ENCODE peak calls at places on chromosomes 6 and 20, in four cellular contexts. F is hepatocyte, Z is A549, I is mammary epithelial cell. L is an unnamed sample.

GRCh38 chr6:25050356-25050755 is 114.6 kb upstream of the RIPOR2 start:
- DNase-seq in I (peak; percentile 61), F (peak; percentile 49), Z (no peak), L (peak; percentile 40)

GRCh38 chr6:111358454-111358853 is 124.6 kb downstream of the REV3L start:
- DNase-seq in I (peak; percentile 16), Z (no peak), F (no peak), L (peak; percentile 13)

GRCh38 chr6:166174031-166174430 is 6.4 kb upstream of the TBXT start:
- DNase-seq in Z (no peak), I (no peak), F (no peak), L (no peak)

GRCh38 chr6:7691675-7692452 is 34.0 kb upstream of the BMP6 start:
- DNase-seq in Z (peak; percentile 90), F (peak; percentile 76), I (peak; percentile 99), L (peak; percentile 91)

GRCh38 chr20:2859330-2860121 is 13.8 kb upstream of the PTPRA start:
- DNase-seq in I (no peak), Z (no peak), F (no peak), L (no peak)

GRCh38 chr6:140977425-140977824 is 1155.3 kb upstream of the GJE1 start:
- DNase-seq in Z (no peak), F (no peak), I (no peak), L (no peak)

GRCh38 chr6:29295181-29295585 is 6.3 kb upstream of the OR14J1 start:
- DNase-seq in I (no peak), F (no peak), Z (no peak), L (no peak)

GRCh38 chr6:44776344-44776743 is 388.8 kb downstream of the CDC5L start:
- DNase-seq in I (no peak), Z (no peak), F (no peak), L (no peak)

GRCh38 chr20:41330343-41330720 is 10.3 kb upstream of the LPIN3 start:
- DNase-seq in F (no peak), Z (no peak), I (peak; percentile 25), L (no peak)
- H3K27ac ChIP-seq in F (peak overlapping the region; percentile 80), Z (peak overlapping the region; percentile 82), I (no peak overlapping the region), L (no peak overlapping the region)

GRCh38 chr20:38999217-38999616 is 37.1 kb downstream of the DHX35 start:
- DNase-seq in Z (no peak), I (no peak), F (no peak), L (no peak)

GRCh38 chr20:38995536-38996044 is 33.4 kb downstream of the DHX35 start:
- DNase-seq in F (no peak), Z (no peak), I (no peak), L (no peak)

GRCh38 chr20:38999965-39000910 is 38.1 kb downstream of the DHX35 start:
- DNase-seq in Z (no peak), F (no peak), I (no peak), L (no peak)

GRCh38 chr20:38991814-38992593 is 29.9 kb downstream of the DHX35 start:
- DNase-seq in F (no peak), I (no peak), Z (no peak), L (no peak)

GRCh38 chr20:38997622-38998021 is 35.5 kb downstream of the DHX35 start:
- DNase-seq in I (no peak), F (no peak), Z (no peak), L (no peak)
- TF ChIP-seq CTCF in I (no peak), F (no peak), Z (no peak), L (no peak)

DNA sequence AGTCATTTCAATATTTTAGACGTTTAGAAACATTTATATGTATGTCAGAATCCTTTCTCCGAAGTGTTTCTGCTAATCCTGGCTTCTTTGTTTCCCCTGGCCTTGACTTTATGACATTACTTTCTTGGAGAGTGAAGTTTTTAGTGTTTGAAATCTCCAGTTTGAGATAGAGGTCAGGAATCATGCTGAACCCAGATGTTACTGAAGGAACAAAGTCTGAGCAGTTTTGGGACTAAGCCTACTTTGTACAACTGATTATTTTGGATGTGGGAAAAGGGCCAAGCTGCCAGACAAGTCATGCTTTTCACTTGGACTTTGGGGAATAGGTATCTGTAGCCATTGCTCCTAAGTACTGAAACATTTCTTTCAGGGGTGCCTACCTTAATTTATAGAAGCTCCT is 2.3 kb downstream of the RNF144B start:
- DNase-seq in Z (no peak), F (no peak), I (peak; percentile 48), L (peak; percentile 35)
- H3K4me1 ChIP-seq in Z (peaks cover 17% of the 10 kb centered on the region), F (peaks cover 16% of the 10 kb centered on the region), I (peaks cover 20% of the 10 kb centered on the region), L (peaks cover 17% of the 10 kb centered on the region)

GRCh38 chr20:10665027-10665561 is 8.7 kb downstream of the JAG1 start:
- DNase-seq in I (peak; percentile 83), F (no peak), Z (no peak), L (peak; percentile 69)
- H3K27ac ChIP-seq in I (peak overlapping the region; percentile 87), F (peak overlapping the region; percentile 60), Z (peak overlapping the region; percentile 82), L (peak overlapping the region; percentile 72)

GRCh38 chr6:73262701-73263569 is at the start of gene KHDC1:
- DNase-seq in I (peak; percentile 23), F (peak; percentile 71), Z (peak; percentile 52), L (peak; percentile 29)
- TF ChIP-seq CTCF in I (peak; percentile 7), F (peak; percentile 8), Z (no peak), L (peak; percentile 33)

GRCh38 chr6:41937472-41937871 is 4.1 kb downstream of the CCND3 start:
- DNase-seq in I (no peak), F (no peak), Z (no peak), L (no peak)

GRCh38 chr6:41935685-41936072 is 5.9 kb downstream of the CCND3 start:
- DNase-seq in F (no peak), I (no peak), Z (no peak), L (no peak)

GRCh38 chr6:41936073-41936837 is 5.4 kb downstream of the CCND3 start:
- DNase-seq in F (peak; percentile 88), I (peak; percentile 80), Z (peak; percentile 72), L (peak; percentile 68)

GRCh38 chr6:41934278-41935189 is 7.1 kb downstream of the CCND3 start:
- DNase-seq in F (no peak), I (no peak), Z (no peak), L (no peak)

GRCh38 chr6:41935190-41935569 is 6.4 kb downstream of the CCND3 start:
- DNase-seq in F (no peak), Z (no peak), I (no peak), L (no peak)
- H3K4me1 ChIP-seq in F (peaks cover 23% of the 10 kb centered on the region), Z (peaks cover 64% of the 10 kb centered on the region), I (peaks cover 31% of the 10 kb centered on the region), L (peaks cover 6% of the 10 kb centered on the region)

GRCh38 chr20:51387125-51387865 is 155.2 kb downstream of the NFATC2 start:
- DNase-seq in I (no peak), F (no peak), Z (no peak), L (no peak)

GRCh38 chr20:51386586-51386985 is 155.9 kb downstream of the NFATC2 start:
- DNase-seq in Z (no peak), F (no peak), I (no peak), L (no peak)

GRCh38 chr20:51388227-51388626 is 154.3 kb downstream of the NFATC2 start:
- DNase-seq in Z (no peak), F (no peak), I (peak; percentile 65), L (peak; percentile 81)

GRCh38 chr20:51389543-51389924 is 153.0 kb downstream of the NFATC2 start:
- DNase-seq in F (no peak), Z (no peak), I (no peak), L (no peak)

GRCh38 chr20:51388756-51389542 is 153.6 kb downstream of the NFATC2 start:
- DNase-seq in F (no peak), I (peak; percentile 13), Z (no peak), L (no peak)
- H3K27ac ChIP-seq in F (no peak overlapping the region), I (no peak overlapping the region), Z (no peak overlapping the region), L (no peak overlapping the region)

DNA sequence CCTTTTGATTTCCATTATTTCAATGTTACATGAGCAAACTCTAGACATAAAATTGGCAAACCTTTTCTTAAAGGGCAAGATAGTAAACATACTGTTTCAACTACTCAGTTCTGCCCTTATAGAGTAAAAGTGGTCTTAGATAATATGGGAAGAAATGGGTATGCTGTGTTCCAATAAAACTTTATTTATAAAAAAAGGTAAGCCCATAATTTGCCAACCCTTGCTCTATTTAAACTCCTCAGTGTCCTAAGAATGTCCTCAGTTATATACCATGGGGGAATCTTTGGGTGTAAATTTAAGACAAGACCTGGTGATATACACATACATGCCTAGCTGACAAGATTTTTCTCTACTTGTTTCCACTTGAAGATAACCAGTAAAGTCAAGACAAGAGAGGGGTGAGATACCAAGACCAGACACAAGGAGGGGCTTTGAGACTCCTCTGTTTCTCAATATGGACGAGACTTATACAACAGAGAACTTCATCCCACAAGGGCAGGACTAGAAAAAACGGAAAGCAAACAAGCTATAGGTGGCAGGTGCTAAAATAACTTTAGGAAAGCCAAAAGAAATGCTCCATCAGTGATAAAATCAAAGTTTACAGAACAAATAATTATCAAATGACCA is 10.5 kb downstream of the SNX3 start:
- DNase-seq in I (peak; percentile 5), Z (no peak), F (no peak), L (no peak)
- TF ChIP-seq CTCF in I (peak; percentile 4), Z (peak; percentile 8), F (no peak), L (peak; percentile 52)

DNA sequence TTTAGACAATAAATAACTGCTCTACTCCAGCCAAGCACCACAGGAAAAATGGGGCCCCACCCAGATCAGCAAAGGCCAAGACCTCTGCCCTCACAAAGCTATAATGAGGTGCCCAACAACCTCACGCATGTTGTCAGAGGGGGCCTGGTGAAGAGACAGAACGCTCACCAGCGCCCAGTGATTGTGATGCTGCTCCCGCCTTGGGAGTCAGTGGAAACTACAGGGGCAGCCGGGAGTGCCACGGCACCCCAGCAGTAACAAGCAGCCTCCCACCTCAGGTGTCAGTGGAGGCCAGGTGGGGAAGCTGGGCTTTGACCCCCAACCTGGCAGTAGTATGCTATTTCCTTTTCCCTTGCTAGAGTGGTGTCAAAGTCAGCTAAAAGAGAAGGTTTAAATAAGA is 47.4 kb downstream of the TCP11 start:
- DNase-seq in I (no peak), F (peak; percentile 3), Z (no peak), L (no peak)
- H3K4me1 ChIP-seq in I (peaks cover 51% of the 10 kb centered on the region), F (peaks cover 60% of the 10 kb centered on the region), Z (peaks cover 29% of the 10 kb centered on the region), L (peaks cover 9% of the 10 kb centered on the region)

GRCh38 chr6:12110523-12111154 is 98.5 kb downstream of the HIVEP1 start:
- DNase-seq in Z (no peak), F (no peak), I (no peak), L (no peak)

GRCh38 chr6:12114055-12114503 is 102.0 kb downstream of the HIVEP1 start:
- DNase-seq in F (no peak), Z (no peak), I (no peak), L (no peak)

GRCh38 chr6:12112540-12113189 is 100.6 kb downstream of the HIVEP1 start:
- DNase-seq in Z (no peak), I (no peak), F (no peak), L (no peak)

GRCh38 chr6:12113190-12113578 is 101.1 kb downstream of the HIVEP1 start:
- DNase-seq in Z (no peak), I (peak; percentile 57), F (no peak), L (peak; percentile 57)

DNA sequence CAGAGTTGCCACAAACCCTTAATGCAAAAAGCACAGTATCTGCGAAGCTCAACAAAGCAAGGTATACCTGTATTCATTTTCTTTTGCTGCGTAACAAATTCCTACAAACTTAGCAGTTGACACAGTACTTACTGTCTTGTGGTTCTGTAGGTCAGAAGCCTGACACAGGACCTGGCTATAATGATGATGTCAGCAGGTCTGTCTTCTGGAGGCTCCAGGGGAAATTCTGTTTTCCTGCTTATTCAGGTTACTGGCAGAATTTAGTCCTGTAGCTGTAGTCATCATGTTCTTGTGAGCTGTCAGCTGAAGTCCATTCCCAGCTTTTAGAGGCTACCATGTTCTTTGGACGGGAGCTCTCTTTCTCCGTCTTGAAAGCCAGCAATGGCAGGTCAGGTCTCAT is 99.2 kb downstream of the HIVEP1 start:
- DNase-seq in F (no peak), I (no peak), Z (no peak), L (no peak)
- H3K27ac ChIP-seq in F (no peak overlapping the region), I (no peak overlapping the region), Z (no peak overlapping the region), L (no peak overlapping the region)

L was measured in foreskin keratinocyte.